ENCODE peak calls at places on chromosomes 1 and 21, in nine cellular contexts. One of them, this sample, is unnamed.

GRCh38 chr1:107277022-107277421 is 136.2 kb downstream of the NTNG1 start:
- DNase-seq in WTC11: peak; percentile 46
- DNase-seq in gastrocnemius medialis: peak; percentile 2
- DNase-seq in left lung: no peak
- DNase-seq in GM20000: no peak
- DNase-seq in progenitor cell of endocrine pancreas: peak; percentile 22
- DNase-seq in uterus: peak; percentile 23
- DNase-seq in GM10248: no peak
- DNase-seq in RWPE2: no peak
- DNase-seq in this sample: no peak

GRCh38 chr1:38815903-38816627 is 43.5 kb downstream of the RRAGC start:
- DNase-seq in WTC11: no peak
- DNase-seq in left lung: no peak
- DNase-seq in GM10248: peak; percentile 70
- DNase-seq in gastrocnemius medialis: no peak
- DNase-seq in GM20000: peak; percentile 82
- DNase-seq in progenitor cell of endocrine pancreas: no peak
- DNase-seq in uterus: no peak
- DNase-seq in RWPE2: no peak
- DNase-seq in this sample: no peak

GRCh38 chr21:45248301-45248892 is 39.3 kb downstream of the POFUT2 start:
- DNase-seq in gastrocnemius medialis: no peak
- DNase-seq in RWPE2: peak; percentile 24
- DNase-seq in GM20000: no peak
- DNase-seq in uterus: no peak
- DNase-seq in progenitor cell of endocrine pancreas: peak; percentile 9
- DNase-seq in left lung: no peak
- DNase-seq in GM10248: no peak
- DNase-seq in WTC11: no peak
- DNase-seq in this sample: no peak

GRCh38 chr1:54981466-54981865 is 1.0 kb downstream of the TMEM61 start:
- DNase-seq in gastrocnemius medialis: no peak
- DNase-seq in RWPE2: no peak
- DNase-seq in progenitor cell of endocrine pancreas: no peak
- DNase-seq in GM20000: no peak
- DNase-seq in uterus: no peak
- DNase-seq in WTC11: no peak
- DNase-seq in GM10248: no peak
- DNase-seq in left lung: no peak
- DNase-seq in this sample: no peak

GRCh38 chr1:230423261-230423660 is 2.9 kb downstream of the PGBD5 start:
- DNase-seq in RWPE2: no peak
- DNase-seq in uterus: no peak
- DNase-seq in progenitor cell of endocrine pancreas: no peak
- DNase-seq in WTC11: no peak
- DNase-seq in left lung: no peak
- DNase-seq in GM10248: no peak
- DNase-seq in gastrocnemius medialis: no peak
- DNase-seq in GM20000: no peak
- DNase-seq in this sample: no peak

GRCh38 chr1:20443703-20444587 is 42.1 kb downstream of the CAMK2N1 start:
- DNase-seq in GM20000: no peak
- DNase-seq in WTC11: no peak
- DNase-seq in gastrocnemius medialis: no peak
- DNase-seq in RWPE2: no peak
- DNase-seq in progenitor cell of endocrine pancreas: no peak
- DNase-seq in uterus: no peak
- DNase-seq in GM10248: no peak
- DNase-seq in left lung: no peak
- DNase-seq in this sample: no peak

GRCh38 chr21:29372063-29372802 is 73.5 kb downstream of the BACH1 start:
- DNase-seq in progenitor cell of endocrine pancreas: peak; percentile 23
- DNase-seq in gastrocnemius medialis: peak; percentile 37
- DNase-seq in left lung: no peak
- DNase-seq in GM20000: peak; percentile 73
- DNase-seq in WTC11: peak; percentile 24
- DNase-seq in RWPE2: no peak
- DNase-seq in uterus: peak; percentile 74
- DNase-seq in GM10248: peak; percentile 68
- DNase-seq in this sample: peak; percentile 49

GRCh38 chr1:54794401-54795099 is 6.6 kb downstream of the TTC22 start:
- DNase-seq in gastrocnemius medialis: no peak
- DNase-seq in progenitor cell of endocrine pancreas: no peak
- DNase-seq in GM20000: no peak
- DNase-seq in uterus: no peak
- DNase-seq in WTC11: no peak
- DNase-seq in left lung: no peak
- DNase-seq in RWPE2: no peak
- DNase-seq in GM10248: no peak
- DNase-seq in this sample: no peak

GRCh38 chr1:92996131-92996463 is 34.8 kb upstream of the DIPK1A start:
- DNase-seq in RWPE2: no peak
- DNase-seq in progenitor cell of endocrine pancreas: no peak
- DNase-seq in uterus: no peak
- DNase-seq in left lung: no peak
- DNase-seq in GM20000: no peak
- DNase-seq in gastrocnemius medialis: no peak
- DNase-seq in WTC11: no peak
- DNase-seq in GM10248: no peak
- DNase-seq in this sample: no peak

GRCh38 chr1:208782186-208782585 is 538.0 kb upstream of the PLXNA2 start:
- DNase-seq in GM10248: no peak
- DNase-seq in WTC11: no peak
- DNase-seq in RWPE2: no peak
- DNase-seq in GM20000: no peak
- DNase-seq in left lung: no peak
- DNase-seq in uterus: no peak
- DNase-seq in gastrocnemius medialis: no peak
- DNase-seq in progenitor cell of endocrine pancreas: no peak
- DNase-seq in this sample: no peak

GRCh38 chr1:90727917-90728655 is 11.0 kb upstream of the BARHL2 start:
- DNase-seq in RWPE2: no peak
- DNase-seq in progenitor cell of endocrine pancreas: no peak
- DNase-seq in WTC11: no peak
- DNase-seq in GM10248: no peak
- DNase-seq in uterus: no peak
- DNase-seq in gastrocnemius medialis: no peak
- DNase-seq in left lung: no peak
- DNase-seq in GM20000: no peak
- DNase-seq in this sample: no peak

GRCh38 chr1:117735045-117735992 is 129.5 kb downstream of the TENT5C start:
- DNase-seq in WTC11: no peak
- DNase-seq in GM20000: peak; percentile 53
- DNase-seq in uterus: peak; percentile 53
- DNase-seq in left lung: no peak
- DNase-seq in GM10248: peak; percentile 42
- DNase-seq in progenitor cell of endocrine pancreas: no peak
- DNase-seq in RWPE2: no peak
- DNase-seq in gastrocnemius medialis: no peak
- DNase-seq in this sample: no peak

DNA sequence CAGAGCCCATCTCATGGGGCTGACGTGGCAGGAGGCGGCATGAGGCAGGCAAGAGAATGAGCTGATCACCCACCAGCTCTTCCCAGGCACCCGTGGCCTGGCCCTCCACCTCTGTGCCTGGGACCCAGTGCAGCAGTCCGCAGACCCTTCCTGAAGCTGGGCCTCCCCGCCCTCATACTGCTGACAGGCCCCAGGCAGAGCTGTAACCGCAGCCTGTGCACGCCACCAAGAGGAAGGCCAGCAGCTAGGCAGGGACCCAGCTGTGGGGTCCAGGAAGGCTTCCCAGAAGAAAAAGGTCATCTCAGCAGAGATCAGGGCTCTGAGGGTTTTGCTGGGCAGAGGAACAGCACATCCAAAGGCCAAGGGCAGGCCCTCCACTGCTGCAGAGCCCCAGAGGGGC is 9.8 kb upstream of the MTFR1L start:
- DNase-seq in gastrocnemius medialis: no peak
- DNase-seq in GM10248: no peak
- DNase-seq in WTC11: no peak
- DNase-seq in left lung: no peak
- DNase-seq in RWPE2: no peak
- DNase-seq in progenitor cell of endocrine pancreas: no peak
- DNase-seq in uterus: no peak
- DNase-seq in GM20000: no peak
- DNase-seq in this sample: no peak
- TF ChIP-seq CTCF in gastrocnemius medialis: no peak
- TF ChIP-seq CTCF in GM10248: no peak
- TF ChIP-seq CTCF in WTC11: no peak
- TF ChIP-seq CTCF in left lung: no peak
- TF ChIP-seq CTCF in RWPE2: no peak
- TF ChIP-seq CTCF in progenitor cell of endocrine pancreas: no peak
- TF ChIP-seq CTCF in uterus: no peak
- TF ChIP-seq CTCF in GM20000: peak; percentile 6
- TF ChIP-seq CTCF in this sample: no peak

GRCh38 chr1:167128261-167129227 is 34.7 kb downstream of the STYXL2 start:
- DNase-seq in GM20000: no peak
- DNase-seq in gastrocnemius medialis: no peak
- DNase-seq in uterus: no peak
- DNase-seq in RWPE2: no peak
- DNase-seq in WTC11: no peak
- DNase-seq in GM10248: no peak
- DNase-seq in left lung: no peak
- DNase-seq in progenitor cell of endocrine pancreas: no peak
- DNase-seq in this sample: no peak
- TF ChIP-seq CTCF in GM20000: no peak
- TF ChIP-seq CTCF in gastrocnemius medialis: no peak
- TF ChIP-seq CTCF in uterus: no peak
- TF ChIP-seq CTCF in RWPE2: peak; percentile 26
- TF ChIP-seq CTCF in WTC11: no peak
- TF ChIP-seq CTCF in GM10248: peak; percentile 21
- TF ChIP-seq CTCF in left lung: no peak
- TF ChIP-seq CTCF in progenitor cell of endocrine pancreas: no peak
- TF ChIP-seq CTCF in this sample: no peak

GRCh38 chr1:86699186-86699585 is 5.2 kb upstream of the SH3GLB1 start:
- DNase-seq in gastrocnemius medialis: no peak
- DNase-seq in progenitor cell of endocrine pancreas: no peak
- DNase-seq in RWPE2: no peak
- DNase-seq in GM10248: no peak
- DNase-seq in WTC11: no peak
- DNase-seq in uterus: no peak
- DNase-seq in GM20000: no peak
- DNase-seq in left lung: no peak
- DNase-seq in this sample: no peak

GRCh38 chr1:86701731-86702130 is 2.6 kb upstream of the SH3GLB1 start:
- DNase-seq in gastrocnemius medialis: no peak
- DNase-seq in GM20000: no peak
- DNase-seq in RWPE2: no peak
- DNase-seq in progenitor cell of endocrine pancreas: no peak
- DNase-seq in uterus: no peak
- DNase-seq in WTC11: no peak
- DNase-seq in left lung: no peak
- DNase-seq in GM10248: no peak
- DNase-seq in this sample: no peak

GRCh38 chr1:86695400-86695799 is 9.0 kb upstream of the SH3GLB1 start:
- DNase-seq in RWPE2: no peak
- DNase-seq in GM20000: no peak
- DNase-seq in left lung: no peak
- DNase-seq in GM10248: no peak
- DNase-seq in progenitor cell of endocrine pancreas: no peak
- DNase-seq in gastrocnemius medialis: no peak
- DNase-seq in uterus: no peak
- DNase-seq in WTC11: no peak
- DNase-seq in this sample: no peak

GRCh38 chr1:86692636-86693035 is 11.7 kb upstream of the SH3GLB1 start:
- DNase-seq in RWPE2: no peak
- DNase-seq in WTC11: no peak
- DNase-seq in GM10248: no peak
- DNase-seq in gastrocnemius medialis: no peak
- DNase-seq in left lung: no peak
- DNase-seq in progenitor cell of endocrine pancreas: no peak
- DNase-seq in GM20000: no peak
- DNase-seq in uterus: no peak
- DNase-seq in this sample: no peak

GRCh38 chr1:86696522-86696921 is 7.9 kb upstream of the SH3GLB1 start:
- DNase-seq in WTC11: no peak
- DNase-seq in GM20000: no peak
- DNase-seq in gastrocnemius medialis: no peak
- DNase-seq in progenitor cell of endocrine pancreas: no peak
- DNase-seq in uterus: no peak
- DNase-seq in RWPE2: no peak
- DNase-seq in left lung: no peak
- DNase-seq in GM10248: no peak
- DNase-seq in this sample: no peak
- TF ChIP-seq CTCF in WTC11: no peak
- TF ChIP-seq CTCF in GM20000: no peak
- TF ChIP-seq CTCF in gastrocnemius medialis: no peak
- TF ChIP-seq CTCF in progenitor cell of endocrine pancreas: no peak
- TF ChIP-seq CTCF in uterus: no peak
- TF ChIP-seq CTCF in RWPE2: no peak
- TF ChIP-seq CTCF in left lung: no peak
- TF ChIP-seq CTCF in GM10248: no peak
- TF ChIP-seq CTCF in this sample: no peak

GRCh38 chr1:167367705-167368104 is 147.0 kb downstream of the POU2F1 start:
- DNase-seq in GM20000: no peak
- DNase-seq in left lung: no peak
- DNase-seq in progenitor cell of endocrine pancreas: no peak
- DNase-seq in WTC11: no peak
- DNase-seq in RWPE2: no peak
- DNase-seq in uterus: no peak
- DNase-seq in gastrocnemius medialis: no peak
- DNase-seq in GM10248: no peak
- DNase-seq in this sample: no peak
- TF ChIP-seq CTCF in GM20000: no peak
- TF ChIP-seq CTCF in left lung: no peak
- TF ChIP-seq CTCF in progenitor cell of endocrine pancreas: no peak
- TF ChIP-seq CTCF in WTC11: no peak
- TF ChIP-seq CTCF in RWPE2: no peak
- TF ChIP-seq CTCF in uterus: no peak
- TF ChIP-seq CTCF in gastrocnemius medialis: no peak
- TF ChIP-seq CTCF in GM10248: no peak
- TF ChIP-seq CTCF in this sample: no peak

DNA sequence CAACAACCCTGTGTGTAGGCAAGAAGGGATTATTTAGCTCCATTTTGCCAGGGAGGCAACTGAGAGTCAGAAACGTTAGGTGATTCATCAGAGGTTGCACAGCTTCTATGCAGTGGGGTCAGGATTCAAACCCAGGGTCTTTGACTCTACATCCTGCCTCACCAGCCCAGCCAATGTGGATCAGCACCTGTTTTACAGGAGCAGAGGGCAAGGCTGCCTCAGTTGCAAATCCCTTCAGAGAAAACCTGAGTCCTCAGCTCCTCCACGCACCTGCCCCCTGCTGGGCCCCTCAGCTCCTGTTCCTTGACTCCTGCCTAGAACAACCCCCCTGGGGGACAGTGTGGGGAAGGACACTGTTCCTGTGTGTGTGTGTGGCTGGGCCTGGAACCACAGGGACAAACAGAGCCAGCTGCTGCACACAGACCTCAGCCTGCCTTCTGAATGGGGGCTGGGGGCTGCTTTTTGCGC is 61.6 kb downstream of the LRRN2 start:
- DNase-seq in GM10248: no peak
- DNase-seq in WTC11: peak; percentile 63
- DNase-seq in progenitor cell of endocrine pancreas: peak; percentile 25
- DNase-seq in RWPE2: no peak
- DNase-seq in gastrocnemius medialis: no peak
- DNase-seq in uterus: no peak
- DNase-seq in left lung: no peak
- DNase-seq in GM20000: no peak
- DNase-seq in this sample: no peak
- TF ChIP-seq CTCF in GM10248: no peak
- TF ChIP-seq CTCF in WTC11: no peak
- TF ChIP-seq CTCF in progenitor cell of endocrine pancreas: peak; percentile 54
- TF ChIP-seq CTCF in RWPE2: no peak
- TF ChIP-seq CTCF in gastrocnemius medialis: no peak
- TF ChIP-seq CTCF in uterus: no peak
- TF ChIP-seq CTCF in left lung: no peak
- TF ChIP-seq CTCF in GM20000: no peak
- TF ChIP-seq CTCF in this sample: no peak

This sample was measured in CD14-positive monocyte.